ENCODE peak calls at places on chromosomes 12 and 14, in seven cellular contexts. One of them, this sample, is unnamed.

GRCh38 chr12:104358353-104359003 is 54.9 kb downstream of the EID3 start:
- DNase-seq in H1: peak
- DNase-seq in GM12878: peak
- DNase-seq in GM12891: peak
- DNase-seq in SK-N-SH: peak
- DNase-seq in K562: peak
- DNase-seq in HepG2: peak
- DNase-seq in this sample: peak

GRCh38 chr12:8018666-8019581 is 13.6 kb upstream of the FOXJ2 start:
- DNase-seq in H1: peak
- DNase-seq in GM12891: no peak
- DNase-seq in GM12878: no peak
- DNase-seq in HepG2: peak
- DNase-seq in SK-N-SH: peak
- DNase-seq in K562: peak
- DNase-seq in this sample: peak

GRCh38 chr14:104091927-104092771 is 6.6 kb downstream of the ASPG start:
- DNase-seq in HepG2: no peak
- DNase-seq in SK-N-SH: peak
- DNase-seq in K562: no peak
- DNase-seq in GM12878: no peak
- DNase-seq in H1: peak
- DNase-seq in GM12891: no peak
- DNase-seq in this sample: no peak

GRCh38 chr12:50185496-50185895 is 18.3 kb upstream of the CERS5 start:
- DNase-seq in GM12891: no peak
- DNase-seq in SK-N-SH: no peak
- DNase-seq in H1: no peak
- DNase-seq in GM12878: no peak
- DNase-seq in HepG2: no peak
- DNase-seq in K562: no peak
- DNase-seq in this sample: no peak

GRCh38 chr14:65784574-65784973 is 372.0 kb downstream of the FUT8 start:
- DNase-seq in K562: no peak
- DNase-seq in GM12891: no peak
- DNase-seq in H1: no peak
- DNase-seq in GM12878: no peak
- DNase-seq in SK-N-SH: no peak
- DNase-seq in HepG2: no peak
- DNase-seq in this sample: no peak

GRCh38 chr12:59194794-59195193 is 274.5 kb upstream of the LRIG3 start:
- DNase-seq in GM12891: no peak
- DNase-seq in K562: no peak
- DNase-seq in H1: peak
- DNase-seq in GM12878: no peak
- DNase-seq in SK-N-SH: no peak
- DNase-seq in HepG2: no peak
- DNase-seq in this sample: no peak

GRCh38 chr12:123085730-123086487 is 65.0 kb downstream of the PITPNM2 start:
- DNase-seq in K562: no peak
- DNase-seq in GM12891: no peak
- DNase-seq in SK-N-SH: peak
- DNase-seq in HepG2: peak
- DNase-seq in H1: no peak
- DNase-seq in GM12878: no peak
- DNase-seq in this sample: no peak

GRCh38 chr12:80512781-80513180 is 68.7 kb downstream of the PTPRQ start:
- DNase-seq in SK-N-SH: no peak
- DNase-seq in GM12891: no peak
- DNase-seq in HepG2: no peak
- DNase-seq in GM12878: no peak
- DNase-seq in H1: peak
- DNase-seq in K562: no peak
- DNase-seq in this sample: no peak

GRCh38 chr12:109680521-109681030 is 33.0 kb upstream of the FAM222A start:
- DNase-seq in HepG2: peak
- DNase-seq in GM12891: no peak
- DNase-seq in GM12878: no peak
- DNase-seq in K562: no peak
- DNase-seq in H1: no peak
- DNase-seq in SK-N-SH: no peak
- DNase-seq in this sample: no peak

GRCh38 chr14:77988966-77989365 is 181.2 kb upstream of the NRXN3 start:
- DNase-seq in H1: no peak
- DNase-seq in GM12878: no peak
- DNase-seq in GM12891: no peak
- DNase-seq in SK-N-SH: no peak
- DNase-seq in K562: no peak
- DNase-seq in HepG2: peak
- DNase-seq in this sample: no peak

GRCh38 chr12:54661048-54661447 is 12.9 kb upstream of the DCD start:
- DNase-seq in SK-N-SH: no peak
- DNase-seq in GM12878: no peak
- DNase-seq in HepG2: no peak
- DNase-seq in GM12891: no peak
- DNase-seq in H1: no peak
- DNase-seq in K562: no peak
- DNase-seq in this sample: no peak

GRCh38 chr12:67592228-67593011 is 56.1 kb upstream of the DYRK2 start:
- DNase-seq in HepG2: no peak
- DNase-seq in GM12891: peak
- DNase-seq in K562: no peak
- DNase-seq in GM12878: peak
- DNase-seq in SK-N-SH: no peak
- DNase-seq in H1: no peak
- DNase-seq in this sample: no peak

GRCh38 chr14:68137704-68138619 is 318.4 kb downstream of the RAD51B start:
- DNase-seq in GM12891: no peak
- DNase-seq in H1: peak
- DNase-seq in SK-N-SH: peak
- DNase-seq in HepG2: peak
- DNase-seq in K562: no peak
- DNase-seq in GM12878: no peak
- DNase-seq in this sample: no peak

GRCh38 chr14:88904206-88904647 is 79.8 kb downstream of the TTC8 start:
- DNase-seq in GM12878: no peak
- DNase-seq in SK-N-SH: peak
- DNase-seq in GM12891: no peak
- DNase-seq in K562: no peak
- DNase-seq in H1: no peak
- DNase-seq in HepG2: no peak
- DNase-seq in this sample: no peak

GRCh38 chr12:109393437-109394345 is 46.0 kb downstream of the MYO1H start:
- DNase-seq in K562: peak
- DNase-seq in SK-N-SH: peak
- DNase-seq in GM12878: no peak
- DNase-seq in H1: no peak
- DNase-seq in HepG2: peak
- DNase-seq in GM12891: peak
- DNase-seq in this sample: peak

GRCh38 chr14:104598461-104599273 is 5.9 kb downstream of the TMEM179 start:
- DNase-seq in SK-N-SH: peak
- DNase-seq in H1: no peak
- DNase-seq in GM12878: no peak
- DNase-seq in GM12891: peak
- DNase-seq in K562: no peak
- DNase-seq in HepG2: no peak
- DNase-seq in this sample: no peak

GRCh38 chr14:23910081-23910875 is 43.3 kb upstream of the DHRS4 start:
- DNase-seq in GM12878: no peak
- DNase-seq in SK-N-SH: peak
- DNase-seq in K562: peak
- DNase-seq in H1: peak
- DNase-seq in GM12891: peak
- DNase-seq in HepG2: peak
- DNase-seq in this sample: peak

GRCh38 chr14:96095581-96096476 is 56.7 kb downstream of the C14orf132 start:
- DNase-seq in K562: no peak
- DNase-seq in HepG2: peak
- DNase-seq in SK-N-SH: peak
- DNase-seq in GM12891: no peak
- DNase-seq in GM12878: no peak
- DNase-seq in H1: no peak
- DNase-seq in this sample: no peak

GRCh38 chr12:112938751-112939150 is 477 bp downstream of the OAS3 start:
- DNase-seq in GM12891: no peak
- DNase-seq in HepG2: no peak
- DNase-seq in K562: no peak
- DNase-seq in H1: no peak
- DNase-seq in SK-N-SH: no peak
- DNase-seq in GM12878: no peak
- DNase-seq in this sample: no peak

GRCh38 chr14:28653521-28653920 is 113.1 kb upstream of the FOXG1 start:
- DNase-seq in K562: no peak
- DNase-seq in HepG2: no peak
- DNase-seq in SK-N-SH: no peak
- DNase-seq in H1: no peak
- DNase-seq in GM12891: no peak
- DNase-seq in GM12878: no peak
- DNase-seq in this sample: no peak

GRCh38 chr12:25072901-25073645 is 121.9 kb downstream of the DNAI7 start:
- DNase-seq in K562: no peak
- DNase-seq in SK-N-SH: no peak
- DNase-seq in GM12891: no peak
- DNase-seq in H1: no peak
- DNase-seq in GM12878: no peak
- DNase-seq in HepG2: no peak
- DNase-seq in this sample: no peak

GRCh38 chr12:9319044-9319841 is 111.0 kb upstream of the PZP start:
- DNase-seq in K562: no peak
- DNase-seq in GM12878: no peak
- DNase-seq in HepG2: no peak
- DNase-seq in H1: no peak
- DNase-seq in SK-N-SH: peak
- DNase-seq in GM12891: no peak
- DNase-seq in this sample: no peak

GRCh38 chr14:63737582-63738006 is 9.7 kb upstream of the SGPP1 start:
- DNase-seq in HepG2: no peak
- DNase-seq in H1: no peak
- DNase-seq in GM12878: peak
- DNase-seq in SK-N-SH: no peak
- DNase-seq in GM12891: no peak
- DNase-seq in K562: no peak
- DNase-seq in this sample: no peak

GRCh38 chr14:68669644-68670343 is 123.1 kb downstream of the ZFP36L1 start:
- DNase-seq in H1: no peak
- DNase-seq in GM12878: no peak
- DNase-seq in GM12891: no peak
- DNase-seq in K562: no peak
- DNase-seq in SK-N-SH: no peak
- DNase-seq in HepG2: no peak
- DNase-seq in this sample: no peak

GRCh38 chr12:29216797-29217583 is 67.9 kb downstream of the FAR2 start:
- DNase-seq in H1: no peak
- DNase-seq in GM12878: no peak
- DNase-seq in HepG2: no peak
- DNase-seq in SK-N-SH: no peak
- DNase-seq in GM12891: no peak
- DNase-seq in K562: no peak
- DNase-seq in this sample: no peak
- TF ChIP-seq TAF1 in H1: no peak
- TF ChIP-seq TAF1 in GM12878: no peak
- TF ChIP-seq TAF1 in HepG2: no peak
- TF ChIP-seq TAF1 in SK-N-SH: no peak
- TF ChIP-seq TAF1 in GM12891: no peak
- TF ChIP-seq TAF1 in K562: no peak
- TF ChIP-seq TAF1 in this sample: no peak

DNA sequence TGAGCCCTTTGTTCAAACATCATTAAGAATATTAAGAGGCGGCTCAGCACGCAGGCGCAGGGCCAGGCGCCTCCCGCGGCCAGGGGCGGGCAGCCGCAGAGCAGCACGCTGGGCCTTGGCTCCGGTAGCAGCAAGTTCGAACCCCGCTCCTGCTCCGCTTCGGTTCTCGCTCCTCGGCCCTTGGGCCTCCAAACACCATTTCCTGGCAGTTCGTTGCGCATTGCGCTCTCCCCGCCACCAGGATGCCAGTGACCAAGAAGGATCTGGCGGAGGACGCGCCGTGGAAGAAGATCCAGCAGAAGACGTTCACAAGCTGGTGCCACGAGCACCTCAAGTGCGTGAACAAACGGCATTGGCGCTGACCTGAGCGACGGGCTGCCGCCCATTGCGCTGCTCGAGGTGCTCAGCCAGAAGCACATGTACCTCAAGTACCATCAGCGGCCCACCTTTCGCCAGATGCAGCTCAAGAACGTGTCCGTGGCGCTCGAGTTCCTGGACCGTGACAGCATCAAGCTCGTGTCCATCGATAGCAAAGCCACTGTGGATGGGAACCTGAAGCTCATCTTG is 6.9 kb upstream of the ACVRL1 start:
- DNase-seq in SK-N-SH: no peak
- DNase-seq in H1: no peak
- DNase-seq in GM12891: no peak
- DNase-seq in K562: no peak
- DNase-seq in HepG2: no peak
- DNase-seq in GM12878: no peak
- DNase-seq in this sample: no peak
- TF ChIP-seq TAF1 in SK-N-SH: no peak
- TF ChIP-seq TAF1 in H1: no peak
- TF ChIP-seq TAF1 in GM12891: no peak
- TF ChIP-seq TAF1 in K562: no peak
- TF ChIP-seq TAF1 in HepG2: no peak
- TF ChIP-seq TAF1 in GM12878: no peak
- TF ChIP-seq TAF1 in this sample: no peak

GRCh38 chr12:26971963-26972362 is 33.7 kb downstream of the FGFR1OP2 start:
- DNase-seq in GM12891: peak
- DNase-seq in GM12878: peak
- DNase-seq in K562: no peak
- DNase-seq in HepG2: no peak
- DNase-seq in H1: no peak
- DNase-seq in SK-N-SH: no peak
- DNase-seq in this sample: peak
- TF ChIP-seq TAF1 in GM12891: no peak
- TF ChIP-seq TAF1 in GM12878: no peak
- TF ChIP-seq TAF1 in K562: no peak
- TF ChIP-seq TAF1 in HepG2: no peak
- TF ChIP-seq TAF1 in H1: no peak
- TF ChIP-seq TAF1 in SK-N-SH: no peak
- TF ChIP-seq TAF1 in this sample: no peak

GRCh38 chr12:15613981-15614380 is 175.2 kb downstream of the EPS8 start:
- DNase-seq in HepG2: no peak
- DNase-seq in GM12878: no peak
- DNase-seq in GM12891: no peak
- DNase-seq in H1: no peak
- DNase-seq in K562: no peak
- DNase-seq in SK-N-SH: no peak
- DNase-seq in this sample: no peak
- TF ChIP-seq TAF1 in HepG2: no peak
- TF ChIP-seq TAF1 in GM12878: no peak
- TF ChIP-seq TAF1 in GM12891: no peak
- TF ChIP-seq TAF1 in H1: no peak
- TF ChIP-seq TAF1 in K562: no peak
- TF ChIP-seq TAF1 in SK-N-SH: no peak
- TF ChIP-seq TAF1 in this sample: no peak

GRCh38 chr12:57404966-57405640 is 25.7 kb downstream of the R3HDM2 start:
- DNase-seq in HepG2: no peak
- DNase-seq in SK-N-SH: no peak
- DNase-seq in H1: no peak
- DNase-seq in K562: no peak
- DNase-seq in GM12891: no peak
- DNase-seq in GM12878: no peak
- DNase-seq in this sample: no peak
- TF ChIP-seq TAF1 in HepG2: no peak
- TF ChIP-seq TAF1 in SK-N-SH: no peak
- TF ChIP-seq TAF1 in H1: no peak
- TF ChIP-seq TAF1 in K562: no peak
- TF ChIP-seq TAF1 in GM12891: no peak
- TF ChIP-seq TAF1 in GM12878: no peak
- TF ChIP-seq TAF1 in this sample: no peak

This sample was measured in GM12892.